ENCODE peak calls at places on chromosomes 11 and 22, in four cellular contexts. N is GM12878, D is K562, O is WTC11. G is an unnamed sample.

GRCh38 chr22:39574779-39575551 is 4.4 kb downstream of the CACNA1I start:
- DNase-seq in N (no peak), D (peak), O (no peak), G (no peak)

GRCh38 chr22:37626144-37626543 is 13.3 kb upstream of the SH3BP1 start:
- DNase-seq in O (no peak), N (no peak), D (no peak), G (no peak)

GRCh38 chr11:128784059-128784804 is 82.9 kb downstream of the KCNJ1 start:
- DNase-seq in O (peak), N (no peak), D (no peak), G (no peak)

GRCh38 chr11:125128450-125128849 is 17.0 kb upstream of the TMEM218 start:
- DNase-seq in O (no peak), N (no peak), D (no peak), G (no peak)

GRCh38 chr11:68441466-68442230 is 18.9 kb upstream of the PPP6R3 start:
- DNase-seq in N (no peak), O (no peak), D (no peak), G (peak)

GRCh38 chr22:37163618-37164534 is 14.2 kb upstream of the IL2RB start:
- DNase-seq in D (no peak), N (peak), O (no peak), G (no peak)

GRCh38 chr11:45872513-45873356 is 12.7 kb upstream of the MAPK8IP1 start:
- DNase-seq in O (peak), N (no peak), D (peak), G (peak)

GRCh38 chr22:27046126-27046525 is 388.7 kb downstream of the MIAT start:
- DNase-seq in O (no peak), D (no peak), N (no peak), G (peak)

GRCh38 chr11:12017243-12017678 is 8.8 kb upstream of the DKK3 start:
- DNase-seq in N (no peak), O (no peak), D (no peak), G (no peak)

GRCh38 chr22:31734512-31734911 is 15.4 kb downstream of the PRR14L start:
- DNase-seq in D (no peak), N (no peak), O (no peak), G (peak)

GRCh38 chr11:1299621-1300020 is 9.8 kb downstream of the TOLLIP start:
- DNase-seq in D (no peak), O (no peak), N (no peak), G (no peak)

GRCh38 chr11:126640186-126640585 is 284.7 kb downstream of the ST3GAL4 start:
- DNase-seq in O (no peak), N (no peak), D (no peak), G (no peak)

GRCh38 chr11:87394924-87395323 is 357.2 kb downstream of the TMEM135 start:
- DNase-seq in N (no peak), O (no peak), D (no peak), G (no peak)

GRCh38 chr22:40238425-40239344 is 61.0 kb downstream of the TNRC6B start:
- DNase-seq in N (no peak), O (no peak), D (no peak), G (no peak)

GRCh38 chr11:70532728-70533127 is 134.4 kb downstream of the CTTN start:
- DNase-seq in N (no peak), O (no peak), D (no peak), G (peak)

GRCh38 chr11:93921695-93922468 is 71.5 kb upstream of the VSTM5 start:
- DNase-seq in D (peak), O (peak), N (peak), G (peak)
- TF ChIP-seq USF1 in D (no peak), O (no peak), N (no peak), G (no peak)

GRCh38 chr22:45645526-45646414 is 25.9 kb upstream of the ATXN10 start:
- DNase-seq in N (no peak), O (peak), D (peak), G (peak)
- TF ChIP-seq USF1 in N (peak), O (no peak), D (no peak), G (no peak)

DNA sequence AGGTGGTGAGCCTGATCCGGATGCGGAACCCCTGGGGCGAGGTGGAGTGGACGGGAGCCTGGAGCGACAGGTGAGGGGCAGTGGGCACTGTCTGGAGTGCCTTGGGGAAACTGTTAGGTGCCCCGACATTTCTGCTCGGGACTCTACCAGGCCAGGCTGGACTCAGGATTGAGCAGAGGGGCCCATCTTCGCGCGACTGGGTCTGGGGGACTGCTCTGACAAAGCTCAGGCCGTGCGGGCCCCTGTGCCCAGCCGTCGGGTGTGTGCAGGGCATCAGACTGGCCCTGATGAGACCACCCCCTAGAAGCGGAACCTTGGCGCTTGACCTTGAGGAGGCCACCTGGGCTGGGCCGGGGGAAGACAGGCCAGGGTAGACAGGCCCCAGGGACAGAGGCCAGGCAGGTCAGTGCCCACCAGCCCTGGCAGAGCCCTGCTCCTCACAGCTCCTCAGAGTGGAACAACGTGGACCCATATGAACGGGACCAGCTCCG is 6.3 kb downstream of the CAPN1 start:
- DNase-seq in O (no peak), D (no peak), N (no peak), G (no peak)
- TF ChIP-seq USF1 in O (no peak), D (no peak), N (no peak), G (no peak)

DNA sequence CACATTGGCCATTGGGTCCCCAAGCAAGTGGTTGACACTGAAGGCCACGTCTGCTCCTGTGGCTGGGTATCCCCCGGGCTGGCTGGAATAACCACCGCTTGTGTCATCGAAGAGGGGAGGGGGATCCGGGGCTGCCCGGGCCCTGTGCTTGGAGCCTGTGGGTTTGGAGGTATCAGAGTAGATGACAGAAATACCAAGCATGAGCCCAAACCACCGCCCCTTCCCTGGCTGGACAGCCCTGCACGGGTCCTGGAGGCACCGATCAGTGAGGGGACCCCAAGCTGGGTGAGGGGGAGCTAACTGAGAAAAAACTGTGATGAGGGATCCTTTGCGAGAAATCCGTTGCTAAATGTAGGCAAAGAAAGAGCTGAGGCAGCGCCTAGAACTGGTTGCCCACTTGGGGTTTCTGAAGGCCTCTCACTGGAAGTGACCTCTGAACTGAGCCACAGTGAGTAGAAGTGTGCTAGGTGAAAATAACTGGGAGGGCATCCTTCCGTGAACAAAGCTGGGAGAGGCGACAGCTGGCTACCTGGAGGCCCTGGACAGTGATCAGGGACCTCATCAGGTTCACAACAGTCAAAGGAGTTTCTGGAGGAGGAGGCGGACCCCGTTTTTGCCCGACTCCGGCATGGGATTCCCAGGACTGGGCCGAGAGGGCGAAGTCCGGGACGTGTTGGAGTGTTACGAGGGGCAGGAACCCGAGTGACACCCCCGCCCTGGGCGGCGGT is 641 bp downstream of the YIF1A start:
- DNase-seq in O (no peak), N (no peak), D (no peak), G (peak)
- TF ChIP-seq USF1 in O (no peak), N (no peak), D (no peak), G (no peak)

GRCh38 chr11:34030386-34030785 is 21.1 kb upstream of the CAPRIN1 start:
- DNase-seq in D (no peak), N (no peak), O (no peak), G (no peak)
- TF ChIP-seq USF1 in D (no peak), N (no peak), O (no peak), G (no peak)

GRCh38 chr11:17371614-17372013 is 16.8 kb downstream of the KCNJ11 start:
- DNase-seq in D (no peak), N (no peak), O (no peak), G (no peak)

GRCh38 chr11:17368551-17368950 is 17.0 kb downstream of the NCR3LG1 start:
- DNase-seq in O (no peak), N (no peak), D (no peak), G (no peak)

GRCh38 chr11:17366491-17366890 is 14.9 kb downstream of the NCR3LG1 start:
- DNase-seq in N (no peak), O (no peak), D (no peak), G (no peak)

GRCh38 chr11:17369685-17370243 is 18.2 kb downstream of the NCR3LG1 start:
- DNase-seq in O (no peak), D (no peak), N (no peak), G (no peak)

DNA sequence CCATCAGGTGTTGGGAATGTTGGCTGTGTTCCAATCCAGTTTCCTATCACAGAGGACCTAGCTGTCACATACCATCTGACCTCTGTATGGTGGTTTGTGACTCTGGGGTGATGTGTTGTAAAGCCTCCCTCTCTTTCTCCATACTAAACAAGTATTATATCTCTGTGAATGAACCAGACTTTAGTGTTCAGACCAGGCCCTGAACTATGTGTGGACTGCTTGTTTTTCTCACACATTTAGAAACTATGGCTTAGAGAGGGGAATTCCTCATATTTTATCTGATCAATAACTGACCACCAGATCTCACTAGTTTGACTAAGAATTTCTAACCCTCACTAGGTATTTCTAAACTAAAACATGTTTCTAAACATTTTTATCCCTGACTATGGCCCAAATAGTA is 17.5 kb downstream of the NCR3LG1 start:
- DNase-seq in D (no peak), N (no peak), O (no peak), G (no peak)
- TF ChIP-seq USF1 in D (no peak), N (no peak), O (no peak), G (no peak)

GRCh38 chr11:3609416-3610265 is 32.2 kb downstream of the ART5 start:
- DNase-seq in D (peak), N (no peak), O (no peak), G (peak)
- TF ChIP-seq USF1 in D (no peak), N (no peak), O (no peak), G (no peak)

GRCh38 chr22:33049125-33049729 is 9.0 kb downstream of the SYN3 start:
- DNase-seq in D (peak), O (peak), N (peak), G (peak)
- TF ChIP-seq USF1 in D (no peak), O (no peak), N (no peak), G (no peak)

GRCh38 chr11:17924713-17925112 is 88.1 kb downstream of the SERGEF start:
- DNase-seq in O (no peak), N (no peak), D (no peak), G (no peak)

GRCh38 chr11:17927041-17927440 is 85.8 kb downstream of the SERGEF start:
- DNase-seq in O (no peak), N (no peak), D (no peak), G (no peak)

GRCh38 chr11:17921620-17922473 is 91.0 kb downstream of the SERGEF start:
- DNase-seq in D (peak), N (no peak), O (no peak), G (no peak)

GRCh38 chr11:17922474-17922788 is 90.4 kb downstream of the SERGEF start:
- DNase-seq in O (no peak), D (no peak), N (no peak), G (no peak)

DNA sequence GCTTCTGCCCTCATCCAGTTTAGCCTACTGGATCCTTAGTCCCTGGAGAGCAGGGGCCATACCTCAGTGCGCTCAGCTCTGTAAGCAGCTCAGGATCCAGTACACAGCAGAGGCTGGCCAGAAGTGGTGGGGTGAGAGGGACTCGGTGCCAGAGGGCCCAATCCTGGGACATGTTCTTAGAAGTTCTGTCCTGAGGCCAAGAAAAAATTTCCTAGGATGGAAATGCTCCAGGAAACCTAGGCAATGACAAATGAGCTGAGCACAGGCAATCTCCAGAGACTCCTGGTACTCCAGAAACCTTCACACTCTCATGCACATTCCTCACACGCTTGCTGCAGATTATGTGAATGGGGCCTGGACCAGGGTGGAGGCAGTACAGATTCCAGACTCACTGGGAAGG is 89.6 kb downstream of the SERGEF start:
- DNase-seq in D (no peak), O (no peak), N (no peak), G (no peak)
- TF ChIP-seq USF1 in D (no peak), O (no peak), N (no peak), G (no peak)

G was measured in SK-N-SH.